ENCODE peak calls at places on chromosomes 3 and 15, in nine cellular contexts. J is glutamatergic neuron; W is T follicular helper cell; M is SJSA1; U is left lobe of liver; N is WTC11; T is activated CD8-positive, alpha-beta T cell treated with anti-CD3 and anti-CD28 coated beads, Interleukin-2, amount 10 ng/mL, durations not matched to agents 7 days and 5 days; I is type B pancreatic cell; Q is ACHN. F is an unnamed sample.

GRCh38 chr15:79194386-79194785 is 88.1 kb upstream of the ANKRD34C start:
- DNase-seq in J (no peak), W (no peak), M (no peak), U (no peak), N (no peak), T (no peak), I (no peak), Q (no peak), F (no peak)

GRCh38 chr3:43919067-43919466 is 228.3 kb downstream of the ABHD5 start:
- DNase-seq in J (no peak), W (no peak), M (no peak), U (no peak), N (no peak), T (no peak), I (no peak), Q (no peak), F (no peak)

GRCh38 chr3:71061581-71061980 is 521.9 kb downstream of the FOXP1 start:
- DNase-seq in J (no peak), W (no peak), M (no peak), U (no peak), N (no peak), T (no peak), I (no peak), Q (no peak), F (no peak)

GRCh38 chr3:129022114-129022994 is 21.2 kb downstream of the EFCC1 start:
- DNase-seq in J (no peak), W (no peak), M (no peak), U (no peak), N (no peak), T (no peak), I (no peak), Q (no peak), F (no peak)

GRCh38 chr15:87672309-87672897 is 584.1 kb downstream of the NTRK3 start:
- DNase-seq in J (peak), W (no peak), M (no peak), U (no peak), N (peak), T (no peak), I (no peak), Q (peak), F (peak)

GRCh38 chr15:31259562-31260252 is 66.9 kb upstream of the KLF13 start:
- DNase-seq in J (no peak), W (no peak), M (no peak), U (peak), N (no peak), T (no peak), I (no peak), Q (no peak), F (no peak)

GRCh38 chr3:170792511-170792910 is 77.5 kb downstream of the RPL22L1 start:
- DNase-seq in J (no peak), W (no peak), M (no peak), U (no peak), N (no peak), T (no peak), I (no peak), Q (no peak), F (no peak)

GRCh38 chr3:61343543-61343942 is 92.3 kb upstream of the FHIT start:
- DNase-seq in J (no peak), W (no peak), M (no peak), U (no peak), N (no peak), T (no peak), I (no peak), Q (no peak), F (no peak)

GRCh38 chr3:2920103-2920502 is 190.1 kb downstream of the IL5RA start:
- DNase-seq in J (no peak), W (no peak), M (no peak), U (no peak), N (no peak), T (no peak), I (no peak), Q (no peak), F (no peak)

GRCh38 chr15:38687340-38687739 is 122.7 kb upstream of the RASGRP1 start:
- DNase-seq in J (no peak), W (no peak), M (peak), U (no peak), N (no peak), T (no peak), I (no peak), Q (no peak), F (no peak)

GRCh38 chr3:40718209-40718608 is 193.4 kb downstream of the ZNF621 start:
- DNase-seq in J (no peak), W (no peak), M (no peak), U (no peak), N (no peak), T (no peak), I (no peak), Q (no peak), F (no peak)

GRCh38 chr3:100880072-100880471 is 113.1 kb downstream of the ABI3BP start:
- DNase-seq in J (no peak), W (no peak), M (no peak), U (no peak), N (no peak), T (no peak), I (no peak), Q (no peak), F (no peak)

GRCh38 chr3:51992017-51992682 is 3.5 kb downstream of the RPL29 start:
- DNase-seq in J (no peak), W (no peak), M (no peak), U (no peak), N (no peak), T (no peak), I (no peak), Q (no peak), F (no peak)

GRCh38 chr3:103644450-103644849 is 1209.6 kb downstream of the ZPLD1 start:
- DNase-seq in J (no peak), W (no peak), M (no peak), U (no peak), N (no peak), T (no peak), I (no peak), Q (no peak), F (peak)

GRCh38 chr3:155189478-155189877 is 104.0 kb downstream of the STRIT1 start:
- DNase-seq in J (no peak), W (no peak), M (no peak), U (no peak), N (no peak), T (no peak), I (no peak), Q (no peak), F (no peak)

GRCh38 chr3:58416191-58416590 is 17.4 kb downstream of the PDHB start:
- DNase-seq in J (no peak), W (no peak), M (no peak), U (no peak), N (no peak), T (no peak), I (no peak), Q (no peak), F (no peak)

GRCh38 chr15:83193721-83194120 is 13.9 kb downstream of the HDGFL3 start:
- DNase-seq in J (no peak), W (no peak), M (no peak), U (no peak), N (no peak), T (no peak), I (no peak), Q (no peak), F (no peak)

GRCh38 chr3:123410149-123410515 is 38.8 kb downstream of the ADCY5 start:
- DNase-seq in J (no peak), W (no peak), M (no peak), U (no peak), N (no peak), T (no peak), I (no peak), Q (no peak), F (no peak)

GRCh38 chr3:169629895-169630294 is 33.6 kb downstream of the MECOM start:
- DNase-seq in J (no peak), W (no peak), M (no peak), U (no peak), N (no peak), T (no peak), I (no peak), Q (no peak), F (no peak)

GRCh38 chr3:12655701-12656100 is 8.2 kb downstream of the RAF1 start:
- DNase-seq in J (no peak), W (no peak), M (no peak), U (no peak), N (no peak), T (no peak), I (no peak), Q (no peak), F (no peak)

GRCh38 chr15:58469432-58470353 is 37.9 kb downstream of the LIPC start:
- DNase-seq in J (no peak), W (no peak), M (peak), U (no peak), N (no peak), T (no peak), I (no peak), Q (peak), F (peak)

GRCh38 chr15:52164631-52165265 is 26.4 kb downstream of the GNB5 start:
- DNase-seq in J (no peak), W (no peak), M (no peak), U (no peak), N (no peak), T (no peak), I (no peak), Q (no peak), F (no peak)

GRCh38 chr15:38560456-38560926 is 4.1 kb downstream of the RASGRP1 start:
- DNase-seq in J (no peak), W (no peak), M (no peak), U (no peak), N (no peak), T (no peak), I (no peak), Q (no peak), F (no peak)

GRCh38 chr3:128378631-128379347 is 87.9 kb downstream of the DNAJB8 start:
- DNase-seq in J (no peak), W (no peak), M (no peak), U (peak), N (no peak), T (no peak), I (no peak), Q (no peak), F (peak)

GRCh38 chr15:37076543-37076942 is 23.8 kb downstream of the MEIS2 start:
- DNase-seq in J (no peak), W (no peak), M (no peak), U (no peak), N (no peak), T (no peak), I (no peak), Q (no peak), F (no peak)

GRCh38 chr3:33993631-33994030 is 195.2 kb downstream of the PDCD6IP start:
- DNase-seq in J (no peak), W (no peak), M (no peak), U (no peak), N (no peak), T (no peak), I (no peak), Q (no peak), F (no peak)

GRCh38 chr3:39148116-39149058 is 5.0 kb downstream of the CSRNP1 start:
- DNase-seq in J (no peak), W (no peak), M (no peak), U (no peak), N (no peak), T (peak), I (no peak), Q (no peak), F (no peak)

GRCh38 chr3:125098929-125099328 is 43.1 kb upstream of the HEG1 start:
- DNase-seq in J (no peak), W (no peak), M (peak), U (no peak), N (no peak), T (no peak), I (no peak), Q (no peak), F (no peak)

GRCh38 chr15:83372434-83372873 is 74.7 kb upstream of the SH3GL3 start:
- DNase-seq in J (no peak), W (no peak), M (peak), U (no peak), N (peak), T (no peak), I (no peak), Q (peak), F (no peak)

GRCh38 chr15:23372284-23372683 is 17.7 kb downstream of the GOLGA8S start:
- DNase-seq in J (no peak), W (no peak), M (peak), U (no peak), N (no peak), T (no peak), I (no peak), Q (no peak), F (no peak)

GRCh38 chr15:82183121-82184031 is 79.2 kb downstream of the EFL1 start:
- DNase-seq in J (no peak), W (no peak), M (no peak), U (no peak), N (no peak), T (no peak), I (no peak), Q (no peak), F (peak)